ENCODE peak calls at places on chromosomes 2 and 18, in seven cellular contexts. Y is iPS-NIHi11; L is amygdala; M is H54; F is activated naive CD8-positive, alpha-beta T cell treated with anti-CD3 and anti-CD28 coated beads, Interleukin-2, amount 50 U/mL, for 24 hours; X is Calu3; O is ACHN. H is an unnamed sample.

GRCh38 chr2:46073540-46074018 is 223.6 kb upstream of the EPAS1 start:
- DNase-seq in F (no peak), Y (no peak), X (peak), O (peak), M (peak), L (no peak), H (no peak)

GRCh38 chr2:44572196-44572900 is 210.6 kb downstream of the CAMKMT start:
- DNase-seq in O (peak), Y (no peak), M (no peak), F (no peak), L (no peak), X (no peak), H (no peak)

GRCh38 chr18:78642561-78643398 is 336.8 kb upstream of the SALL3 start:
- DNase-seq in M (no peak), O (no peak), Y (no peak), F (no peak), X (no peak), L (no peak), H (no peak)

GRCh38 chr2:10499275-10499907 is 51.3 kb upstream of the ODC1 start:
- DNase-seq in Y (no peak), L (no peak), F (no peak), X (no peak), O (no peak), M (no peak), H (no peak)

GRCh38 chr18:13614318-13614643 is 112.1 kb downstream of the FAM210A start:
- DNase-seq in X (no peak), O (no peak), F (no peak), M (no peak), Y (no peak), L (no peak), H (no peak)

GRCh38 chr2:26469092-26469710 is 8.7 kb downstream of the OTOF start:
- DNase-seq in X (peak), M (peak), O (peak), F (peak), Y (peak), L (no peak), H (peak)

GRCh38 chr2:233003658-233004555 is 9.1 kb downstream of the NGEF start:
- DNase-seq in L (no peak), F (no peak), X (no peak), M (no peak), Y (no peak), O (no peak), H (no peak)

GRCh38 chr2:162029287-162029901 is 44.6 kb downstream of the DPP4 start:
- DNase-seq in F (no peak), X (peak), Y (no peak), O (peak), L (no peak), M (peak), H (no peak)

GRCh38 chr18:37435996-37436395 is 129.6 kb downstream of the CELF4 start:
- DNase-seq in O (peak), L (no peak), Y (no peak), X (no peak), M (no peak), F (no peak), H (no peak)

GRCh38 chr2:80499095-80499494 is 194.5 kb upstream of the LRRTM1 start:
- DNase-seq in F (no peak), M (no peak), L (no peak), O (peak), X (no peak), Y (no peak), H (peak)

GRCh38 chr18:9742588-9743131 is 34.6 kb downstream of the RAB31 start:
- DNase-seq in M (no peak), X (peak), F (no peak), O (peak), L (no peak), Y (no peak), H (no peak)

GRCh38 chr18:36446059-36446458 is 148.5 kb downstream of the FHOD3 start:
- DNase-seq in O (no peak), X (no peak), L (no peak), F (no peak), Y (no peak), M (no peak), H (no peak)

GRCh38 chr2:214005337-214005736 is 405.5 kb upstream of the VWC2L start:
- DNase-seq in Y (no peak), M (no peak), L (no peak), X (no peak), O (no peak), F (no peak), H (no peak)

H was measured in Caco-2.